ENCODE peak calls at places on chromosomes 16 and 17, in six cellular contexts. One of them, this sample, is unnamed. For H3K4me1, the result is how much of the 10 kb centered on the place peaks cover.

GRCh38 chr16:85864965-85865364 is 34.0 kb upstream of the IRF8 start:
- DNase-seq in neural progenitor cell: no peak
- DNase-seq in hepatocyte: no peak
- DNase-seq in PC-9: no peak
- DNase-seq in GM23248: no peak
- DNase-seq in MM.1S: no peak
- DNase-seq in this sample: no peak

GRCh38 chr16:85798901-85799496 is 345 bp downstream of the EMC8 start:
- DNase-seq in neural progenitor cell: no peak
- DNase-seq in hepatocyte: peak
- DNase-seq in PC-9: no peak
- DNase-seq in GM23248: peak
- DNase-seq in MM.1S: no peak
- DNase-seq in this sample: no peak

GRCh38 chr16:22641030-22641671 is 130.5 kb downstream of the NPIPB5 start:
- DNase-seq in neural progenitor cell: peak
- DNase-seq in hepatocyte: peak
- DNase-seq in PC-9: no peak
- DNase-seq in GM23248: peak
- DNase-seq in MM.1S: peak
- DNase-seq in this sample: peak

GRCh38 chr17:13510062-13510461 is 91.7 kb downstream of the HS3ST3A1 start:
- DNase-seq in neural progenitor cell: peak
- DNase-seq in hepatocyte: no peak
- DNase-seq in PC-9: no peak
- DNase-seq in GM23248: no peak
- DNase-seq in MM.1S: no peak
- DNase-seq in this sample: no peak

GRCh38 chr17:50194441-50195195 is 6.8 kb downstream of the COL1A1 start:
- DNase-seq in neural progenitor cell: no peak
- DNase-seq in hepatocyte: no peak
- DNase-seq in PC-9: no peak
- DNase-seq in GM23248: peak
- DNase-seq in MM.1S: no peak
- DNase-seq in this sample: no peak

GRCh38 chr16:85583491-85584181 is 29.5 kb upstream of the GSE1 start:
- DNase-seq in neural progenitor cell: peak
- DNase-seq in hepatocyte: no peak
- DNase-seq in PC-9: no peak
- DNase-seq in GM23248: peak
- DNase-seq in MM.1S: no peak
- DNase-seq in this sample: peak

GRCh38 chr16:12531937-12532336 is 271.8 kb downstream of the CPPED1 start:
- DNase-seq in neural progenitor cell: no peak
- DNase-seq in hepatocyte: no peak
- DNase-seq in PC-9: no peak
- DNase-seq in GM23248: peak
- DNase-seq in MM.1S: no peak
- DNase-seq in this sample: no peak

GRCh38 chr17:1241904-1242303 is 28.3 kb upstream of the BHLHA9 start:
- DNase-seq in neural progenitor cell: no peak
- DNase-seq in hepatocyte: no peak
- DNase-seq in PC-9: no peak
- DNase-seq in GM23248: peak
- DNase-seq in MM.1S: no peak
- DNase-seq in this sample: no peak

GRCh38 chr17:77857613-77858012 is 100.9 kb upstream of the TNRC6C start:
- DNase-seq in neural progenitor cell: no peak
- DNase-seq in hepatocyte: peak
- DNase-seq in PC-9: no peak
- DNase-seq in GM23248: no peak
- DNase-seq in MM.1S: no peak
- DNase-seq in this sample: no peak

GRCh38 chr17:82283208-82283749 is 9.8 kb upstream of the CSNK1D start:
- DNase-seq in neural progenitor cell: no peak
- DNase-seq in hepatocyte: no peak
- DNase-seq in PC-9: peak
- DNase-seq in GM23248: peak
- DNase-seq in MM.1S: no peak
- DNase-seq in this sample: peak

GRCh38 chr17:82534401-82534812 is 14.9 kb downstream of the FOXK2 start:
- DNase-seq in neural progenitor cell: no peak
- DNase-seq in hepatocyte: no peak
- DNase-seq in PC-9: no peak
- DNase-seq in GM23248: no peak
- DNase-seq in MM.1S: no peak
- DNase-seq in this sample: no peak

GRCh38 chr16:78778724-78779004 is 679.2 kb downstream of the WWOX start:
- DNase-seq in neural progenitor cell: no peak
- DNase-seq in hepatocyte: no peak
- DNase-seq in PC-9: no peak
- DNase-seq in GM23248: no peak
- DNase-seq in MM.1S: no peak
- DNase-seq in this sample: no peak

GRCh38 chr17:81566461-81567126 is 14.4 kb upstream of the FAAP100 start:
- DNase-seq in neural progenitor cell: no peak
- DNase-seq in hepatocyte: peak
- DNase-seq in PC-9: peak
- DNase-seq in GM23248: peak
- DNase-seq in MM.1S: no peak
- DNase-seq in this sample: peak

GRCh38 chr17:15143524-15143923 is 121.6 kb downstream of the PMP22 start:
- DNase-seq in neural progenitor cell: no peak
- DNase-seq in hepatocyte: no peak
- DNase-seq in PC-9: no peak
- DNase-seq in GM23248: no peak
- DNase-seq in MM.1S: no peak
- DNase-seq in this sample: no peak

GRCh38 chr16:88640039-88640495 is 1.7 kb downstream of the IL17C start:
- DNase-seq in neural progenitor cell: no peak
- DNase-seq in hepatocyte: no peak
- DNase-seq in PC-9: no peak
- DNase-seq in GM23248: no peak
- DNase-seq in MM.1S: no peak
- DNase-seq in this sample: no peak

GRCh38 chr16:3597676-3598075 is 13.7 kb downstream of the SLX4 start:
- DNase-seq in neural progenitor cell: no peak
- DNase-seq in hepatocyte: no peak
- DNase-seq in PC-9: no peak
- DNase-seq in GM23248: no peak
- DNase-seq in MM.1S: no peak
- DNase-seq in this sample: no peak

GRCh38 chr17:76734080-76734840 is 2.9 kb downstream of the SRSF2 start:
- DNase-seq in neural progenitor cell: no peak
- DNase-seq in hepatocyte: no peak
- DNase-seq in PC-9: no peak
- DNase-seq in GM23248: peak
- DNase-seq in MM.1S: no peak
- DNase-seq in this sample: peak

GRCh38 chr16:11312718-11313492 is 31.8 kb upstream of the PRM1 start:
- DNase-seq in neural progenitor cell: no peak
- DNase-seq in hepatocyte: peak
- DNase-seq in PC-9: peak
- DNase-seq in GM23248: peak
- DNase-seq in MM.1S: peak
- DNase-seq in this sample: peak

GRCh38 chr16:76309639-76310335 is 32.6 kb downstream of the CNTNAP4 start:
- DNase-seq in neural progenitor cell: no peak
- DNase-seq in hepatocyte: no peak
- DNase-seq in PC-9: no peak
- DNase-seq in GM23248: no peak
- DNase-seq in MM.1S: no peak
- DNase-seq in this sample: no peak

GRCh38 chr16:3920206-3920605 is 39.7 kb upstream of the CREBBP start:
- DNase-seq in neural progenitor cell: no peak
- DNase-seq in hepatocyte: no peak
- DNase-seq in PC-9: no peak
- DNase-seq in GM23248: no peak
- DNase-seq in MM.1S: no peak
- DNase-seq in this sample: no peak

GRCh38 chr16:29844575-29845331 is 18.3 kb downstream of the CDIPT start:
- DNase-seq in neural progenitor cell: no peak
- DNase-seq in hepatocyte: peak
- DNase-seq in PC-9: no peak
- DNase-seq in GM23248: no peak
- DNase-seq in MM.1S: no peak
- DNase-seq in this sample: no peak

GRCh38 chr17:48878920-48879898 is 13.4 kb upstream of the ATP5MC1 start:
- DNase-seq in neural progenitor cell: peak
- DNase-seq in hepatocyte: peak
- DNase-seq in PC-9: peak
- DNase-seq in GM23248: peak
- DNase-seq in MM.1S: peak
- DNase-seq in this sample: peak

GRCh38 chr17:15516150-15516549 is 47.1 kb downstream of the TVP23C start:
- DNase-seq in neural progenitor cell: no peak
- DNase-seq in hepatocyte: no peak
- DNase-seq in PC-9: no peak
- DNase-seq in GM23248: peak
- DNase-seq in MM.1S: no peak
- DNase-seq in this sample: no peak

DNA sequence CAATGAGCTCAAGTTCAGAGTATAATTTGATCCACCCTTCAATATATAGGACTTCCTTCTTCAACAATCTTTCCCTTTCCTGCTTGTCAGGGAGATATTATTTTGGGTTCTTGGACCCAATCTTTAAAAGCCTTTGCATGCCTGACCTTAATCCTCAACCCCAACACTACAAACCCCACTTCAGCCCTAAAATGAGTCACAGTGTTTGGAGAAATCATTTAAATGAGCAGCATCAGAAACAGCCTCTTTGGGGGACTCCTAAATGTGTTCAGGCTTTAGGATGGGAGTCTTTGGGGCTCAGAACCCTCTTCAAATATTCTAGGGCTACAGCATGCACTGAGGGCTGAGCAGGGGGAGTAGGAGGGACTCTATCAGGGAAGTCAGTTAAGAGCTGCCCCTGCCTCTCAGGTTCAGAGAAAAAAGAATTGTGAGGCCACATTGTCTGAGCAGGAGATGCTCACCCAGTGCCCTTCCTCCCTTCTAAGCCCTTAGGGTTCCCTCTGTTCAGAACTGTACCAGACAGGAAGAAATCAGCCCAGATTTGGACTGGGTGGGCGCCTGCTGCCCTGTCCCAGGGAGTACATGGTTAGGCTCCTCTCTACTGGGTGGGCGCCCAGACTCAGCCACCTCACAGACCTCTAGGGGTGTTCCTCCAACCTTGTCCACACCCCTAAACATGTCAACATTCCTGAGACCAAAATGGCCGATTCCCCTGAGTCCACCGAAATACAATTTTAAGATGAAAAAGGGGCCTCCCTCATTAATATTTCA is 5.0 kb downstream of the NEUROD2 start:
- DNase-seq in neural progenitor cell: no peak
- DNase-seq in hepatocyte: no peak
- DNase-seq in PC-9: no peak
- DNase-seq in GM23248: no peak
- DNase-seq in MM.1S: no peak
- DNase-seq in this sample: no peak
- TF ChIP-seq EZH2 in neural progenitor cell: peak
- TF ChIP-seq EZH2 in hepatocyte: no peak
- TF ChIP-seq EZH2 in PC-9: no peak
- TF ChIP-seq EZH2 in GM23248: no peak
- TF ChIP-seq EZH2 in MM.1S: no peak
- TF ChIP-seq EZH2 in this sample: no peak

DNA sequence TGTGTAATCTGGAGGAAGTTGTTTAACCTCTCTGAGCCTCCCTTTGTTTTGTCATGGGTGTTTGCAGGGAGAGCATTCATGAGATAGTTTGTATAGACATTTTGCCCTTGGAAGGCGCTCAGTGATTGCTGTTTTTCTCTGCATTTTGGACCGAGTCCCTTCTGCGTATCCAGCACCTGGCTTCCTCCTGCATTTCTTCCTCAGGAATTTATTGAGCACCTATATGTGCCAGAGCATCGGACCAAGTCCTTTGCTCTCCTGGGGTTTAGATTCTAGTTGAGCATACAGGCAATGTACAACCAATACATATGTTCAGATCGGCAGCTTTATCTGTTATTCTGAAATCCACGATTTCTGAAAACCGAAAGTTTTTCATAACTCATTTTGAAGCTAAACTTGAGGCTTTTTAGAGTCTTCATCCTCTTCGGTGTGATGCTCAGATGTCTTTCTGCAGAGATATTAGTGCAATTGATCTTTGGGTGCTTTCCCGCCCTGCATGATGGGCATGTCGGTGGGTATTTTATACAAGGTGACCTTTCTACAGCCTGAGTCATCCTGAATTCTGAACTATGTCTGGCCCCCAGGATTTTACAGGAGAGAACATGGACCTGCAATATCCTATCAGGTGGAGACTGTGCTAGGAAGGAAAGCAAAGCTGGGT is 4.1 kb downstream of the IL4R start:
- DNase-seq in neural progenitor cell: no peak
- DNase-seq in hepatocyte: no peak
- DNase-seq in PC-9: no peak
- DNase-seq in GM23248: no peak
- DNase-seq in MM.1S: no peak
- DNase-seq in this sample: no peak
- H3K4me3 ChIP-seq in neural progenitor cell: no peak
- H3K4me3 ChIP-seq in hepatocyte: no peak
- H3K4me3 ChIP-seq in PC-9: peak
- H3K4me3 ChIP-seq in GM23248: no peak
- H3K4me3 ChIP-seq in MM.1S: no peak
- H3K4me3 ChIP-seq in this sample: no peak

GRCh38 chr16:58882292-58882691 is 148.2 kb upstream of the GOT2 start:
- DNase-seq in neural progenitor cell: no peak
- DNase-seq in hepatocyte: no peak
- DNase-seq in PC-9: no peak
- DNase-seq in GM23248: no peak
- DNase-seq in MM.1S: no peak
- DNase-seq in this sample: no peak

GRCh38 chr16:58883131-58883530 is 149.0 kb upstream of the GOT2 start:
- DNase-seq in neural progenitor cell: no peak
- DNase-seq in hepatocyte: no peak
- DNase-seq in PC-9: no peak
- DNase-seq in GM23248: no peak
- DNase-seq in MM.1S: no peak
- DNase-seq in this sample: no peak

GRCh38 chr16:58885528-58886170 is 151.5 kb upstream of the GOT2 start:
- DNase-seq in neural progenitor cell: no peak
- DNase-seq in hepatocyte: no peak
- DNase-seq in PC-9: no peak
- DNase-seq in GM23248: no peak
- DNase-seq in MM.1S: no peak
- DNase-seq in this sample: no peak
- H3K4me1 ChIP-seq in neural progenitor cell: under half
- H3K4me1 ChIP-seq in hepatocyte: under half
- H3K4me1 ChIP-seq in PC-9: under half
- H3K4me1 ChIP-seq in GM23248: under half
- H3K4me1 ChIP-seq in MM.1S: under half
- H3K4me1 ChIP-seq in this sample: under half

DNA sequence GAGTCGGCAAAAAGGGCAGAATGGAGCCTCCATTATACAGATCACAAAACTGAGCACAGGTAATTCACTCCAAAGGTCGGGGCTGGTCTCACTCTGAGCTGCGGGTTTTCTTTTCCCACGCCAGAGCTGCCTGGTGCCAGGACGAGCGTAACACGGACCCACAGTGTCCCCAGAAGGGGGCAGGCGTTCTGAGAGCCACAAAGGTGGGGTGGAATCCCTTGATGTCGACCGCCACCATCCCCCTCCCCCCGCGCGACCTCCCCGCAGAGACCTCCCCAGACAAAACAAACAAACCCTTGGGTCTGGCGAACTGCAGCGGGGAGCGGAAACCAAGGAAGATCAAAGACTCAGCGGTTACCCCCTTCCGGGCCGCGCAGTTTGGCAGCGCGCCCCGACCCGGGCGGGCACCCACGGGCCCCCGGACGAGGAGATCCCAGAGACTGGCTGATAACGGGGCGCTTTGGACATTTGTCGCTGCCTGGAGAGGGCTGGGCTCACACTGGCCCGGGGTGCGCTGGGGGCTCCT is 793 bp upstream of the NKD1 start:
- DNase-seq in neural progenitor cell: peak
- DNase-seq in hepatocyte: peak
- DNase-seq in PC-9: no peak
- DNase-seq in GM23248: no peak
- DNase-seq in MM.1S: peak
- DNase-seq in this sample: peak
- TF ChIP-seq EZH2 in neural progenitor cell: no peak
- TF ChIP-seq EZH2 in hepatocyte: no peak
- TF ChIP-seq EZH2 in PC-9: no peak
- TF ChIP-seq EZH2 in GM23248: no peak
- TF ChIP-seq EZH2 in MM.1S: no peak
- TF ChIP-seq EZH2 in this sample: no peak